ENCODE peak calls at places on chromosomes 2 and 18, in six cellular contexts. L is transverse colon, K is GM12878, H is K562, G is stomach, R is upper lobe of left lung. E is an unnamed sample.

GRCh38 chr2:54409752-54410151 is 46.4 kb upstream of the SPTBN1 start:
- DNase-seq in G (no peak), K (no peak), L (no peak), R (no peak), H (no peak), E (no peak)

GRCh38 chr2:138516030-138516704 is 14.6 kb downstream of the SPOPL start:
- DNase-seq in G (no peak), H (no peak), L (no peak), R (no peak), K (no peak), E (no peak)

GRCh38 chr2:213315168-213315876 is 31.1 kb downstream of the SPAG16 start:
- DNase-seq in R (no peak), G (no peak), K (peak; percentile 11), H (no peak), L (no peak), E (no peak)

GRCh38 chr2:239696559-239697207 is 295.9 kb upstream of the HDAC4 start:
- DNase-seq in L (no peak), R (no peak), K (no peak), H (no peak), G (no peak), E (no peak)

GRCh38 chr2:102137138-102137537 is 5.4 kb upstream of the IL1R1 start:
- DNase-seq in R (no peak), K (no peak), H (no peak), G (no peak), L (no peak), E (no peak)

GRCh38 chr2:144524190-144524957 is 4.5 kb upstream of the ZEB2 start:
- DNase-seq in H (peak; percentile 67), R (peak; percentile 91), G (no peak), L (peak; percentile 23), K (no peak), E (no peak)

GRCh38 chr2:128835974-128836373 is 517.3 kb upstream of the HS6ST1 start:
- DNase-seq in K (no peak), G (no peak), H (no peak), R (no peak), L (no peak), E (no peak)

GRCh38 chr18:48884306-48885235 is 66.2 kb downstream of the SMAD7 start:
- DNase-seq in G (no peak), H (no peak), L (no peak), R (no peak), K (no peak), E (peak; percentile 39)

GRCh38 chr18:66640431-66640830 is 36.5 kb upstream of the CDH19 start:
- DNase-seq in K (no peak), G (peak; percentile 28), R (no peak), H (no peak), L (peak; percentile 17), E (no peak)

GRCh38 chr2:2808551-2809058 is 477.5 kb upstream of the MYT1L start:
- DNase-seq in H (no peak), K (no peak), L (no peak), G (no peak), R (no peak), E (no peak)

GRCh38 chr2:127429844-127430425 is 11.7 kb downstream of the PROC start:
- DNase-seq in K (no peak), H (no peak), G (peak; percentile 4), L (no peak), R (no peak), E (no peak)

GRCh38 chr2:23649819-23650218 is 264.8 kb downstream of the KLHL29 start:
- DNase-seq in L (no peak), R (no peak), K (no peak), G (no peak), H (no peak), E (no peak)

GRCh38 chr2:60554649-60555065 is 1.2 kb upstream of the BCL11A start:
- DNase-seq in R (peak; percentile 85), H (peak; percentile 24), L (peak; percentile 37), K (no peak), G (no peak), E (no peak)

GRCh38 chr2:234672498-234673150 is 175.7 kb upstream of the ARL4C start:
- DNase-seq in K (no peak), R (no peak), H (no peak), G (no peak), L (no peak), E (no peak)

GRCh38 chr2:195674491-195675226 is 17.6 kb downstream of the SLC39A10 start:
- DNase-seq in K (no peak), H (no peak), R (no peak), G (no peak), L (no peak), E (no peak)

DNA sequence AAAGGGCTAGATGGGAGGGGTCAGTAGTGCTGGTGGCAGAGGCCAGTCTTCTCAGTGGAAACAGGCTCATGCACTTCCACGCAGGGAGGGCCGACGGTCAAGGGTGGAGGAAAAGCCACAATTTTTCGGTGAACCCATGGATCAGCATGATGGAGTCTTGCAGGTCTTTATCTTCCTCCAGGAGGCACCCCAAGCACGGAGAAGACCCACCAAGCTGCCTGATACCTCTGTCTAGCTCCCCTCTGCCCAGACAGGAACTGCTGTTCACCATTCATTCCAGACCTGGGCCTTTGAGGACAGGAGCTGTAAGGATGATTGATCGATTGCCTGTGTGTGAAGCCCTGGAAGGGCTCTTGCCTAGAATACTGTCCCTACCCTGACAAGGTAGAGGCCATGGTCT is 2.8 kb upstream of the LRRFIP1 start:
- DNase-seq in R (no peak), L (no peak), G (no peak), H (no peak), K (no peak), E (no peak)
- H3K27me3 ChIP-seq in R (no peaks in the 10 kb centered on the region), L (peaks cover 24% of the 10 kb centered on the region), G (no peaks in the 10 kb centered on the region), H (peaks cover 56% of the 10 kb centered on the region), K (peaks cover 7% of the 10 kb centered on the region), E (no peaks in the 10 kb centered on the region)

DNA sequence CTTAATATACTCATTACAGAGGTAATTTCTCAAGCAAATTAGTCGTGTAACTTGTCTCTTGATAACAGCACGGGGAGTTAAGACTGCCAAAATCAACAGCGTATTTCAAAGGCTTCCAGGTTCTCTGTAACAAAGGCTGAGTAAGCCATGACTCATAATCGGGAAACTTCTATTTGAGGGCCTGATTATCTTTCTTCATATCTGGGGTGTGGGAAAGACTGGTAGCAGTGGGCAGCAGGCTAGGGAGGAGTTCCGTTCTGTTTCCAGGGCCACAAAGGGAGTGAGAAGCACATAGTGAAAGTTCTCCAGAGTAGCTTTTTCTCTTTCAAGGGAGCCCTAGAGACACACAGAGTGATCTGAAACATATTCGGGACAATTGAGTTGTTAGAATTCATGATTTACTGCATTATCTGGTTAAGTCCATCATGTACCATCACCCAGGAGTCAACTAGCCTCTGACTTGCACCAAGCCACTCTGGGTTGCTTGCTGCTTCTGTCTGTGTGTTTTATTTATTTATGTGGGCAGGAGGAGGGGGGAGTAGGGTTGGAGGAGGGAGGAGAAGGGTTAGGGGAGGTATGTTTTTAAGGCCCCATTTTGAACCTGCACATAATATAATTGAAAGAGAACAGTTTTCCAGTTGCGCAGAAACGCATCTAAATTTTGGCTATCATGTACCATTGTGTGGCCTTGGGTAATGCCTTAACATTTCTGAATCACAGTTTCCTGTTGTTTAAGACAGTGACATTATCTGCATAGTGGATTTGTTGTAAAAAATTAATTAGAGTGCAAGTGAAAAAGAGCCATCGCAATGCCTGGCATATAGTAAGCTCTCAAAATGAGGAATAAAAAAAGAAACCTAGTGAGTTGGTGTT is 80.5 kb upstream of the ITPRID2 start:
- DNase-seq in G (peak; percentile 45), H (peak; percentile 22), L (peak; percentile 36), R (no peak), K (no peak), E (no peak)
- TF ChIP-seq POLR2AphosphoS5 in G (peak; percentile 79), H (no peak), L (peak; percentile 58), R (peak; percentile 57), K (no peak), E (no peak)

GRCh38 chr2:172102858-172103359 is at the start of gene DLX2:
- DNase-seq in K (no peak), H (peak; percentile 96), R (peak; percentile 89), G (peak; percentile 78), L (peak; percentile 86), E (no peak)
- TF ChIP-seq EP300 in K (no peak), H (no peak), R (no peak), G (no peak), L (no peak), E (no peak)

GRCh38 chr2:72896446-72896845 is 9.2 kb downstream of the SPR start:
- DNase-seq in L (no peak), G (no peak), K (no peak), H (no peak), R (no peak), E (no peak)

GRCh38 chr2:72895759-72896281 is 8.6 kb downstream of the SPR start:
- DNase-seq in K (no peak), H (no peak), G (peak; percentile 79), R (peak; percentile 67), L (peak; percentile 75), E (no peak)

GRCh38 chr2:72893594-72894319 is 6.5 kb downstream of the SPR start:
- DNase-seq in G (no peak), R (peak; percentile 35), L (peak; percentile 48), H (peak; percentile 76), K (peak; percentile 55), E (no peak)

GRCh38 chr2:72894466-72894865 is 7.3 kb downstream of the SPR start:
- DNase-seq in R (peak; percentile 19), K (no peak), H (no peak), L (no peak), G (no peak), E (no peak)

DNA sequence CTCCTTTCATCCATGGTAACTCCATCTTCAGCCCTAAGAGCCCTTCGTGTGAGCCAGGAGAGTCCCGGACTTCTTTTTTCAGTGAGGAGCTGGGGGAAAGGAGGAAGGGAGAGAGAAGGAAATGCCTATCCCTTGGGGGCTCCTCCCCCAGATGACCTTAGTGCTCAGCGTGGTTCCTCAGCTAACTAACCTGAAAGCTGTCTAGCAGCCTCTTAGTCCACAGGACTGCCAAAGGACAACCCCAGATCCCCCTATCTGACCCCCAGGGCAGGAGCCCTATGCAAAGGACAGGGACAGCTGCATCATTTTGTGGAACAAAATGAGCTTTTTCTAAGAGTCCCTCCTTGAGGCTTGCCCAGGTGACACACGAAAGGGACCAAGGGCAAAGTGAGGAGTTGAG is 7.9 kb downstream of the SPR start:
- DNase-seq in L (no peak), K (no peak), G (no peak), H (no peak), R (no peak), E (no peak)
- H3K27me3 ChIP-seq in L (peaks cover 20% of the 10 kb centered on the region), K (no peaks in the 10 kb centered on the region), G (peaks cover 4% of the 10 kb centered on the region), H (peaks cover 45% of the 10 kb centered on the region), R (no peaks in the 10 kb centered on the region), E (peaks cover 39% of the 10 kb centered on the region)

DNA sequence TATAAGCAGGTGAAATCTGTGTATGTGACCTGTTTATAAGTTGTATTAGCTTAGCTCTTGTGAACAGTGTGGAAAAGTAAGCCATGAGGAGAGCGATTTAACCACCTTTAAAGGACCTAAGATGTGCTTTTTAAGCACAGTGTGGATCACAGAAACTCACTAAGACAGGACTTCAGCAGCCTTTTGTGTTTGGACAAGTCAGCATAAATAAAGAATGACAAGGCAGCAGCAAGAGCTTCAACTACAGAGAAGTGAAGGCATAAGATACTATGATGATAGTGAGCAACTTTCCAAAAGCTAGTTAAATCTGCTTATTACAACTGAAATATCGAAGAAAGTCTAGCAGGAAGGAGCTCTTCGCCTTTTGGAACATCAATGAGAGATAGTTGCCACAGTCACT is 8.9 kb downstream of the HNRNPA3 start:
- DNase-seq in K (no peak), H (no peak), G (no peak), R (no peak), L (no peak), E (no peak)
- TF ChIP-seq POLR2AphosphoS5 in K (no peak), H (no peak), G (no peak), R (no peak), L (no peak), E (no peak)

GRCh38 chr2:100627653-100628300 is 65.0 kb downstream of the PDCL3 start:
- DNase-seq in G (no peak), K (no peak), R (no peak), H (no peak), L (no peak), E (no peak)
- TF ChIP-seq EP300 in G (no peak), K (no peak), R (no peak), H (no peak), L (no peak), E (no peak)